ENCODE peak calls at places on chromosomes 1 and 21, in five cellular contexts. Z is GM12878, D is GM23248, I is fibroblast of lung, T is endothelial cell of umbilical vein. L is an unnamed sample.

GRCh38 chr21:25871566-25871965 is 136.8 kb downstream of the GABPA start:
- DNase-seq in I (no peak), D (no peak), T (no peak), Z (no peak), L (no peak)

GRCh38 chr1:110130989-110131388 is 18.7 kb downstream of the UBL4B start:
- DNase-seq in Z (no peak), I (no peak), T (no peak), D (no peak), L (no peak)

GRCh38 chr1:156488566-156489165 is 11.9 kb downstream of the MEF2D start:
- DNase-seq in Z (no peak), D (no peak), I (no peak), T (no peak), L (no peak)

GRCh38 chr1:57597036-57597435 is 173.2 kb upstream of the DAB1 start:
- DNase-seq in Z (no peak), T (no peak), I (no peak), D (no peak), L (no peak)

GRCh38 chr21:35927262-35927661 is 133.1 kb downstream of the SETD4 start:
- DNase-seq in T (no peak), D (no peak), I (no peak), Z (no peak), L (no peak)

GRCh38 chr1:56573311-56573710 is 6.1 kb downstream of the PLPP3 start:
- DNase-seq in T (peak), D (peak), Z (no peak), I (no peak), L (no peak)

GRCh38 chr1:2050482-2050792 is 226 bp downstream of the PRKCZ start:
- DNase-seq in Z (no peak), I (no peak), T (no peak), D (no peak), L (no peak)

GRCh38 chr1:213162338-213162737 is 111.3 kb downstream of the RPS6KC1 start:
- DNase-seq in Z (no peak), D (peak), T (no peak), I (peak), L (no peak)

GRCh38 chr1:198657550-198658064 is 18.8 kb downstream of the PTPRC start:
- DNase-seq in Z (no peak), T (peak), I (peak), D (peak), L (no peak)

GRCh38 chr1:116375165-116375883 is 2.3 kb downstream of the ATP1A1 start:
- DNase-seq in D (peak), Z (no peak), I (no peak), T (peak), L (no peak)

GRCh38 chr1:204286841-204287387 is 72.8 kb downstream of the PLEKHA6 start:
- DNase-seq in T (no peak), Z (no peak), I (no peak), D (peak), L (peak)

GRCh38 chr1:15056515-15057285 is 96.8 kb upstream of the TMEM51 start:
- DNase-seq in I (peak), T (no peak), Z (no peak), D (peak), L (no peak)

GRCh38 chr1:8604041-8604942 is 213.1 kb downstream of the RERE start:
- DNase-seq in D (no peak), Z (peak), I (no peak), T (no peak), L (peak)

GRCh38 chr1:41432481-41433280 is 51.8 kb downstream of the EDN2 start:
- DNase-seq in I (peak), Z (no peak), T (peak), D (peak), L (peak)

GRCh38 chr1:1394116-1394515 is 5.0 kb downstream of the CCNL2 start:
- DNase-seq in D (no peak), I (no peak), Z (no peak), T (no peak), L (no peak)

GRCh38 chr21:46158666-46159300 is 3.4 kb upstream of the FTCD start:
- DNase-seq in T (no peak), D (no peak), I (no peak), Z (no peak), L (no peak)

GRCh38 chr21:29080454-29080930 is 7.0 kb upstream of the CCT8 start:
- DNase-seq in I (no peak), T (peak), D (no peak), Z (no peak), L (no peak)

GRCh38 chr1:172745014-172745413 is 86.1 kb downstream of the FASLG start:
- DNase-seq in D (peak), I (peak), T (peak), Z (peak), L (peak)

GRCh38 chr1:206685749-206686485 is 1.2 kb downstream of the MAPKAPK2 start:
- DNase-seq in T (peak), D (peak), I (peak), Z (no peak), L (peak)

GRCh38 chr1:173276922-173277800 is 70.0 kb upstream of the TNFSF4 start:
- DNase-seq in T (no peak), D (no peak), Z (peak), I (no peak), L (no peak)

GRCh38 chr21:38440746-38441145 is 57.5 kb downstream of the ERG start:
- DNase-seq in D (peak), Z (no peak), I (peak), T (peak), L (no peak)

GRCh38 chr1:112444269-112444668 is 48.3 kb downstream of the CTTNBP2NL start:
- DNase-seq in Z (no peak), I (peak), T (peak), D (peak), L (no peak)

GRCh38 chr1:193104496-193104905 is 713 bp downstream of the GLRX2 start:
- DNase-seq in D (peak), I (no peak), T (no peak), Z (no peak), L (no peak)

GRCh38 chr1:234609528-234610042 is 393 bp downstream of the IRF2BP2 start:
- DNase-seq in Z (no peak), I (no peak), T (no peak), D (peak), L (no peak)

GRCh38 chr1:38050397-38051141 is 4.0 kb upstream of the POU3F1 start:
- DNase-seq in D (no peak), T (no peak), Z (no peak), I (no peak), L (no peak)

GRCh38 chr1:112579801-112580510 is 39.0 kb downstream of the ST7L start:
- DNase-seq in I (peak), Z (no peak), D (peak), T (no peak), L (no peak)

GRCh38 chr1:25519624-25520023 is 23.8 kb upstream of the LDLRAP1 start:
- DNase-seq in Z (no peak), I (peak), T (no peak), D (peak), L (no peak)

GRCh38 chr1:40627987-40628902 is 37.2 kb downstream of the RIMS3 start:
- DNase-seq in Z (peak), I (no peak), T (no peak), D (no peak), L (no peak)

GRCh38 chr1:91080650-91081049 is 58.8 kb upstream of the ZNF644 start:
- DNase-seq in T (no peak), D (peak), Z (no peak), I (no peak), L (no peak)

GRCh38 chr21:38869196-38869595 is 63.5 kb downstream of the ETS2 start:
- DNase-seq in I (no peak), T (no peak), Z (no peak), D (no peak), L (no peak)

GRCh38 chr1:46508760-46509159 is 19.1 kb downstream of the DMBX1 start:
- DNase-seq in D (peak), Z (no peak), T (no peak), I (no peak), L (no peak)

GRCh38 chr1:46510998-46511365 is 21.3 kb downstream of the DMBX1 start:
- DNase-seq in I (no peak), T (no peak), D (no peak), Z (no peak), L (no peak)

GRCh38 chr1:46510341-46510997 is 20.8 kb downstream of the DMBX1 start:
- DNase-seq in T (no peak), I (no peak), D (no peak), Z (no peak), L (no peak)

GRCh38 chr1:46509414-46509813 is 19.8 kb downstream of the DMBX1 start:
- DNase-seq in T (no peak), Z (no peak), D (peak), I (no peak), L (no peak)

DNA sequence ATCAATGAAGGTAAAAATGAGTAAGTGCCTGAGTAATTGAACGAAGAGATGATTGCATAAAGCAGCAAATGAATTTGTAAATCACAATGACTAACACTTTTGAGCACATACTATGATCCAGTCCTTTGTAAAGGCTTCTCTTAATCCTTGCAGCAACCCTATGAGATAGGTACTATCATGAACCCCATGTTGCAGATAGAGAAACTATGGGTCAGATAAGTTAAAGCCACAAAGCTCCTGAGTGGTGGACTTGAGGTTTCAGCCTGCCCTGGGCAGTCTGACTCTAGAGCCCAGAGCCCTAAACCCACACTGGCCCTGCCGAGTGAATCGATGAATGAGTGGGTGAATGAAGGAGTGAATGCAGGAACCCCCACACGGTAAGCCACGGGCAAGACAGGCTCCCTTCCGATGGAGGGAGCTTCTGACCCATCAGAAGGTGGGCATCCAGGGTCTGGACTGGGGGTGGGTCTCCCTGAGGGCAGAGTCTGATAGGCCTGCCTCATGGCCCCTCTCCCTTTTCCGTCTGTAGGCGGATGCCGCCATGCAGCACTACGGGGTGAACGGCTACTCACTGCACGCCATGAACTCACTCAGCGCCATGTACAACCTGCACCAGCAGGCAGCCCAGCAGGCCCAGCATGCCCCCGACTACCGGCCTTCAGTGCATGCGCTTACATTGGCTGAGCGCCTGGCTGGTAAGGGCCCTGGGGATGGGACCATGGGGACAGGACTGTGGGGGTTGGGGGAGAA is 17.0 kb downstream of the DMBX1 start:
- DNase-seq in I (no peak), D (peak), Z (no peak), T (no peak), L (no peak)
- TF ChIP-seq EZH2 in I (no peak), D (no peak), Z (no peak), T (no peak), L (no peak)

DNA sequence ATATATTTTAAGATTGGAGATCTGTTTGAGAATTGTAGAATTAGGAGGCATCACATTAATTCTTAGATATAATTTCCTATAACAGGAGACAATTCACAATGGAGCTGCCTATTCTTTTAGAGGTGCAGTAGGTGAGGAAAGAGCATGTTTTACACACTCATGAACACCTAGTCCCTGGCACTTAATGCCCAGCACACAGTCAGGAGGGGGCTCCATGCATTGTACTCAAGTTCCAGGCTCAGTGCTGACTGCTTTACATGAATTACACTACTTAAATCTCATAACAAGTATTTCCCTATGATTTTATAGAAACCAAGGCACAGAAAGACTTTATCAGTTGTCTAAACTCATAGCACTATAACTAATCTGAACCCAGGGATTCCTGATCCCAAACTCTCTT is 360 bp upstream of the GBP3 start:
- DNase-seq in D (no peak), I (no peak), Z (no peak), T (no peak), L (no peak)
- H3K27ac ChIP-seq in D (peak), I (peak), Z (peak), T (peak), L (peak)

GRCh38 chr1:96901783-96902363 is 180.3 kb downstream of the PTBP2 start:
- DNase-seq in D (no peak), Z (no peak), T (no peak), I (no peak), L (no peak)
- TF ChIP-seq EZH2 in D (no peak), Z (no peak), T (no peak), I (no peak), L (no peak)

GRCh38 chr1:66403031-66403731 is 130.8 kb upstream of the SGIP1 start:
- DNase-seq in T (no peak), Z (no peak), I (no peak), D (no peak), L (no peak)
- H3K27ac ChIP-seq in T (no peak), Z (peak), I (no peak), D (no peak), L (no peak)

DNA sequence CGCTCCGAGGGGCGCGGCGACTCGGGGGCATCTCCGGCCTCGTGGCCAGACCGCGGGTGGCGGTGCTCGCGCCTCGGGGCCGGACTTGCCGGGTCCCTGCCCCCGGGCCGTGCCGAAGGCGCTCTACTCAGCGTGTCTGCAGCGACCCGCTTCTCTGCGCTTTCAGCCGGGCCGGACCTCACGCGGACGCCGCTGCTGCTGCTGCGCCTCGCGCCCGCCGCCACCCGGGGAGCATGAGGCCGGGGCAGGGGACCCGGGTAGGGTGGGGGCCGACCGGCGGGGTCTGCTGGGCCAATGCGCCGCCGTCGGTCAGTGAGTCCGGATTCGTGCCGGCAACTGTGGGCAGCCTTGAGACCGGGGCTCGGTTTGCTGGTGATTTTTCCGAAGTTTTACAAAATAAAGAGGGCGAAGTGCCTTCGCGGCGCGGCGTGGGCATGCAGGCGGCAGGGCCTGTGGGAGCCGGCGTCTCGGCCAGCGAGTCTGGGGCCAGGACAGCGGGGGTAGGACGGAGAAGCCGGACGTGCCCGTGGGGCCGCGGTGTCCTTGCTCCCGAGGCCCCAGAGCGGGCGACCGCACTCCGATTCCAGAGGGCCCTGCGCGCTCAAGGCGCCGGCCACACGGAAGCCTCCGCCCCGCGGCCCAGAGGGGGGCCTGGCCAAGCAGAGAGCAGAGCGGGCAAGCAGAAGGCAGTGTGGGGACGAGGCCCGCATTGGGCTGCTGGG is 749 bp downstream of the FAM163A start:
- DNase-seq in T (no peak), Z (no peak), I (no peak), D (peak), L (no peak)
- TF ChIP-seq EZH2 in T (peak), Z (no peak), I (peak), D (no peak), L (no peak)

DNA sequence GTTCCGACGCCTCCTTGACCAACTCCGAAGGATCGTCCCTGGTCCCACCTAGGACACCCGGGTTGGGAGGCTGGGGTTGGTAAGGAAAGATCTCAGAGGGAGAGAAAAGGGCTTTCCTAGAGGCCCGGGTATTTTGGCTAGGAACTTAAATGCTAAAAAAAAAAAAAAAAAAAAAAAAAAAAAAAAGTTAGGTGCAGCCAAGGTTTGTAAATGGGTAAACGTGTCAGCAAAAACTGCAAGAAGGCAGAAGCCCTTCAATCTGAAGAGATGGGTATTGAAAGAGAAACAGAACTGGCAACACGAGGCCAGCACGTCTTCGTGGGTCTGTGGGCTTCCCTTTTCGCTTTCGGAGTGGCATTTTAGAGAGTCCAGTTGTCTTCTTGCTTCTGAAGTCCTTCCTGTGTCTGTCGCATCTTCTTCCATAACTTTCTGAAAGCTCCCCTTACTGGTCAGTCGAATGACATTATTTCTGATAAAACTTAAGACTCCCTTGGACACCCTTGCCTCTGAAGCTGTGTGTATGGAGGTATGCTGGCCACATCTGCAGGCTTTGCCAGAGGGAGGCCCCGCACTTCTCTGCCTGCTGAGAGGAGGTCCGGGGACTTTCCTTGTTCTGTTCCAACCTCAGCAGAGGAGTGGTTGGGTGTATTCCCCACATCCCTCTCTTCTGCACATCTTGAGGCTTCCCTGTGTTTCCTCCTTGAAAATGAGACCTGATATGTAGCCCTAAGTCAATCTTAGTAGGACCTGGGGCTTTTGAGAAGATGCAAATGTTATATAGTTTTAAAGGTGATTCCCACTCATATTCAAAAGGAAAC is 745 bp downstream of the RCSD1 start:
- DNase-seq in Z (peak), D (no peak), I (no peak), T (no peak), L (peak)
- H3K27ac ChIP-seq in Z (peak), D (no peak), I (no peak), T (no peak), L (peak)

GRCh38 chr1:99005142-99005491 is 456 bp upstream of the PLPPR5 start:
- DNase-seq in D (peak), I (no peak), T (no peak), Z (no peak), L (no peak)

GRCh38 chr1:99005537-99005942 is 879 bp upstream of the PLPPR5 start:
- DNase-seq in Z (no peak), I (no peak), D (peak), T (no peak), L (no peak)

GRCh38 chr1:99007366-99007765 is 2.7 kb upstream of the PLPPR5 start:
- DNase-seq in T (no peak), Z (no peak), D (no peak), I (no peak), L (no peak)

GRCh38 chr1:99004270-99005141 is at the start of gene PLPPR5:
- DNase-seq in D (peak), T (peak), Z (no peak), I (peak), L (no peak)

GRCh38 chr1:99003911-99004269 is 771 bp downstream of the PLPPR5 start:
- DNase-seq in D (no peak), I (no peak), T (no peak), Z (no peak), L (no peak)
- TF ChIP-seq EZH2 in D (peak), I (no peak), T (peak), Z (no peak), L (no peak)

GRCh38 chr1:201376107-201376463 is 1.4 kb downstream of the TNNT2 start:
- DNase-seq in Z (no peak), T (no peak), D (no peak), I (no peak), L (no peak)

GRCh38 chr1:201378804-201379203 is 1.3 kb upstream of the TNNT2 start:
- DNase-seq in D (no peak), Z (no peak), I (no peak), T (no peak), L (no peak)

GRCh38 chr1:201375169-201375568 is 2.3 kb downstream of the TNNT2 start:
- DNase-seq in D (peak), Z (no peak), T (no peak), I (no peak), L (no peak)

GRCh38 chr1:201377611-201378092 is at the start of gene TNNT2:
- DNase-seq in Z (no peak), T (no peak), I (peak), D (no peak), L (no peak)

GRCh38 chr1:201376464-201377374 is 761 bp downstream of the TNNT2 start:
- DNase-seq in Z (no peak), T (peak), I (peak), D (peak), L (no peak)
- H3K27ac ChIP-seq in Z (no peak), T (no peak), I (no peak), D (no peak), L (no peak)

GRCh38 chr1:85576256-85576641 is 4.3 kb upstream of the CCN1 start:
- DNase-seq in I (no peak), T (no peak), D (no peak), Z (no peak), L (no peak)
- TF ChIP-seq EZH2 in I (no peak), T (no peak), D (no peak), Z (no peak), L (no peak)

L was measured in DND-41.